ENCODE peak calls at places on chromosomes 3 and 15, in four cellular contexts. T is mesendoderm, C is H1, V is IMR-90. H is an unnamed sample.

GRCh38 chr3:95311272-95311671 is 1248.4 kb downstream of the NSUN3 start:
- DNase-seq in T (no peak), C (no peak), V (no peak), H (no peak)

GRCh38 chr15:59174846-59175831 is 31.5 kb upstream of the LDHAL6B start:
- DNase-seq in T (peak), C (peak), V (peak), H (peak)

GRCh38 chr3:48268936-48269551 is 28.1 kb downstream of the ZNF589 start:
- DNase-seq in T (no peak), C (no peak), V (no peak), H (no peak)

GRCh38 chr3:132117642-132118041 is 82.8 kb upstream of the CPNE4 start:
- DNase-seq in T (no peak), C (no peak), V (no peak), H (no peak)

GRCh38 chr3:128345195-128345594 is 121.5 kb downstream of the DNAJB8 start:
- DNase-seq in T (no peak), C (no peak), V (no peak), H (no peak)

GRCh38 chr15:45714501-45715488 is 80.0 kb downstream of the SQOR start:
- DNase-seq in T (peak), C (peak), V (peak), H (peak)

GRCh38 chr3:126033765-126034164 is 50.2 kb downstream of the SLC41A3 start:
- DNase-seq in T (no peak), C (no peak), V (no peak), H (no peak)

GRCh38 chr3:160180581-160181216 is 44.5 kb upstream of the C3orf80 start:
- DNase-seq in T (peak), C (peak), V (no peak), H (no peak)

GRCh38 chr3:54434761-54435160 is 312.4 kb downstream of the CACNA2D3 start:
- DNase-seq in T (no peak), C (no peak), V (no peak), H (no peak)

GRCh38 chr15:41603941-41604660 is 45.1 kb downstream of the TYRO3 start:
- DNase-seq in T (peak), C (peak), V (peak), H (peak)

GRCh38 chr3:58536501-58537411 is at the start of gene ACOX2:
- DNase-seq in T (no peak), C (no peak), V (peak), H (no peak)

GRCh38 chr3:119298565-119298941 is 4.4 kb downstream of the ARHGAP31 start:
- DNase-seq in T (no peak), C (no peak), V (no peak), H (no peak)

GRCh38 chr3:4060064-4060463 is 243.1 kb upstream of the SETMAR start:
- DNase-seq in T (peak), C (no peak), V (no peak), H (no peak)

GRCh38 chr15:77421370-77421700 is 647 bp downstream of the HMG20A start:
- DNase-seq in T (peak), C (no peak), V (peak), H (no peak)

GRCh38 chr15:70512772-70513362 is 250.5 kb downstream of the UACA start:
- DNase-seq in T (peak), C (peak), V (peak), H (peak)

GRCh38 chr15:69303337-69304175 is 4.8 kb downstream of the PAQR5 start:
- DNase-seq in T (peak), C (no peak), V (peak), H (no peak)

DNA sequence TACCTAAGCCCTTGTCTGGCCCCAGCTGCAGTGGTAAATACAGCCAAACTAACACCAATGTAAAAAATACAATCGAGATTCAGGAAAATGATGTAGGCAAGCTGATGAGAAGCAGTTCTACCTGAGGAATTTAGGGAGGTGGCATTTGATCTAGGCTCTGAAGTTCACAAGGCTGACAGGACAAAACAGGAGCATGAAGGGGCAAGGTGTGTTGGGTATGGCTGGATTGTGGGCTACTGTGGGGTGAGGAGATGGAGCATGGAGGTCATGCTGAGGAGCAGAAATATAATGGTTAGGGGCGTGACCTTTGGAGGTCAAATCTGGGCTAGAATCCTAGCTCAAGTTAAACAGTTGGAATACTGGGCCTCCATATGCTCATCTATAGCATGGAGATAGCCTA is 6.5 kb downstream of the NDUFB4 start:
- DNase-seq in T (no peak), C (no peak), V (no peak), H (no peak)
- H3K9ac ChIP-seq in T (no peak), C (no peak), V (no peak), H (no peak)

DNA sequence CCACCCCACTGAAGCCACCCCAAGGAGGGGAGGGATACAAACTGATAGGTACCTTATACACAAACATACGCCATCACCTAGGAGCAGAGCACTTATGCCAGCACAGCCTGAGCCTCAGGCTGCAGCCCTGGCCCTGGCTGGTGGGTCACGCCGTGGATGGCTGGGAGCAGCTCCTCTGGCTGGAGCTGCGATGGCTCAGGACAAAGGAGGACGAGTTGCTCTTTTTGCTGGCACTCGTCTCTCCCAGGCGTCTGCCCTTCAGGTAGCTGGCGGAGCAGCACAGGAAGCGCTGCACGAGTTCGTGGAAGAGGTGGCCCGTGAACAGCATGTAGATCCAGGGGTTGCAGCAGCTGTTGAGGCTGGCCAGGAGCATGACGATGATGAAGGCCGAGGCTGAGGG is 16.6 kb downstream of the OXTR start:
- DNase-seq in T (no peak), C (no peak), V (no peak), H (no peak)
- H3K56ac ChIP-seq in T (no peak), C (no peak), V (no peak), H (no peak)

DNA sequence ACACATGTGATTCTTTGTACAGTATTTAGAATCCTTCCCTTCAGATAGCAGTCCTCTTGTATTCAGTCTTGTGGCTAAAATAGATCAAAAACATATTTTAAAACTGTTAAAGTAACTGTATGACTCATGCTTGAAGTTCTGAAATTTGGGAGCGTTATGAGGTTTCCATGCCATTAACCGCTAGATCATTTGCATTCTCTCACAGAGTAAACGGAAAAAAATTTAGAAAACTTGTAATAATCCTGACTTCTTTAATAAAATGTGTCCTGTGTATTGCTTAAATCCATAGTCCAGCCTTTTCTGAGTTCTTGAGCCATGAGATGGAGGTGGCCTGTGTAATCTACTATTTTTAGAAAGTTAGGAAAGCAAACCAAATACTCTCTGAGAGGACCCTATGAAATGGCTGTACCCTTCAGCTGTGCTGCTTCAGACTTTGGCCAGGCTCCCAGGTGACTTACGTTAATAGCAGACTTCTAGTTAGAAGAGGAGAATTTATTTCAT is 33.8 kb downstream of the MBNL1 start:
- DNase-seq in T (no peak), C (no peak), V (peak), H (no peak)
- H3K9ac ChIP-seq in T (no peak), C (no peak), V (no peak), H (no peak)

GRCh38 chr3:94303897-94304296 is 241.0 kb downstream of the NSUN3 start:
- DNase-seq in T (peak), C (no peak), V (peak), H (no peak)
- H3K56ac ChIP-seq in T (no peak), C (no peak), V (no peak), H (no peak)